ENCODE peak calls at places on chromosomes 3 and 15, in four cellular contexts. X is HuH-7.5, O is GM20000, A is left ventricle myocardium inferior. V is an unnamed sample.

GRCh38 chr3:108489776-108490175 is 20.6 kb downstream of the MYH15 start:
- DNase-seq in X (peak; percentile 19), A (no peak), O (peak; percentile 45), V (no peak)

GRCh38 chr15:75721462-75721922 is 8.8 kb upstream of the CSPG4 start:
- DNase-seq in X (no peak), A (no peak), O (no peak), V (no peak)

GRCh38 chr15:42727740-42728355 is 9.1 kb downstream of the CDAN1 start:
- DNase-seq in X (no peak), A (no peak), O (no peak), V (no peak)

GRCh38 chr3:32545305-32545704 is 25.4 kb downstream of the DYNC1LI1 start:
- DNase-seq in X (no peak), A (no peak), O (no peak), V (no peak)

GRCh38 chr3:124329723-124330122 is 337.8 kb upstream of the ROPN1 start:
- DNase-seq in A (no peak), X (no peak), O (no peak), V (no peak)

GRCh38 chr3:123871946-123872345 is 12.2 kb downstream of the MYLK start:
- DNase-seq in X (no peak), O (no peak), A (no peak), V (no peak)

GRCh38 chr3:127787071-127787490 is 35.2 kb downstream of the MGLL start:
- DNase-seq in X (no peak), O (no peak), A (peak; percentile 49), V (no peak)

GRCh38 chr15:75669191-75669878 is 21.6 kb downstream of the SNX33 start:
- DNase-seq in A (no peak), X (no peak), O (no peak), V (peak; percentile 55)

GRCh38 chr3:171343688-171344087 is 116.5 kb downstream of the TNIK start:
- DNase-seq in X (no peak), A (no peak), O (no peak), V (no peak)

GRCh38 chr3:43691120-43692002 is 623 bp downstream of the ABHD5 start:
- DNase-seq in O (no peak), A (peak; percentile 70), X (peak; percentile 59), V (peak; percentile 53)

GRCh38 chr3:100629728-100630127 is 20.3 kb downstream of the ADGRG7 start:
- DNase-seq in A (no peak), O (no peak), X (no peak), V (no peak)

GRCh38 chr3:80052271-80052670 is 284.5 kb upstream of the ROBO1 start:
- DNase-seq in O (no peak), A (no peak), X (no peak), V (no peak)

GRCh38 chr3:14237431-14237830 is 58.8 kb downstream of the LSM3 start:
- DNase-seq in O (no peak), A (peak; percentile 36), X (no peak), V (no peak)

GRCh38 chr3:175070946-175071345 is 211.8 kb downstream of the NAALADL2 start:
- DNase-seq in X (no peak), A (no peak), O (no peak), V (no peak)

GRCh38 chr3:32403663-32404062 is 12.0 kb downstream of the CMTM7 start:
- DNase-seq in A (no peak), X (no peak), O (no peak), V (no peak)

GRCh38 chr15:47796339-47796738 is 79.0 kb downstream of the SEMA6D start:
- DNase-seq in A (no peak), O (no peak), X (no peak), V (no peak)

GRCh38 chr15:101538177-101538576 is 48.7 kb upstream of the PCSK6 start:
- DNase-seq in O (no peak), X (no peak), A (no peak), V (no peak)

GRCh38 chr15:42672444-42672843 is 64.5 kb downstream of the CDAN1 start:
- DNase-seq in X (no peak), A (no peak), O (no peak), V (no peak)

GRCh38 chr3:69691860-69692259 is 47.4 kb upstream of the MITF start:
- DNase-seq in X (no peak), O (no peak), A (no peak), V (no peak)

GRCh38 chr3:128784228-128784627 is 58.2 kb downstream of the RAB7A start:
- DNase-seq in A (peak; percentile 49), X (no peak), O (no peak), V (no peak)

GRCh38 chr3:112761062-112761638 is 85.5 kb downstream of the CD200R1L start:
- DNase-seq in A (no peak), O (no peak), X (no peak), V (no peak)

GRCh38 chr3:86785381-86785780 is 205.6 kb downstream of the VGLL3 start:
- DNase-seq in O (no peak), A (no peak), X (no peak), V (no peak)

GRCh38 chr3:185455860-185456259 is 43.0 kb downstream of the TMEM41A start:
- DNase-seq in A (no peak), O (no peak), X (no peak), V (no peak)

GRCh38 chr3:106092792-106093191 is 224.0 kb upstream of the CBLB start:
- DNase-seq in X (no peak), O (no peak), A (no peak), V (no peak)

GRCh38 chr3:143360244-143360643 is 240.7 kb downstream of the CHST2 start:
- DNase-seq in O (no peak), A (no peak), X (no peak), V (no peak)

GRCh38 chr3:83601704-83602103 is 1357.1 kb upstream of the CADM2 start:
- DNase-seq in A (no peak), O (no peak), X (no peak), V (no peak)